ENCODE peak calls at places on chromosomes 1 and 21, in six cellular contexts. C is vagina, P is SK-N-SH, S is HFF-Myc, Y is psoas muscle, H is right atrium auricular region. X is an unnamed sample.

GRCh38 chr1:8017495-8018310 is 8.4 kb downstream of the ERRFI1 start:
- DNase-seq in C (peak; percentile 87), P (no peak), S (no peak), Y (no peak), H (no peak), X (peak; percentile 79)

GRCh38 chr1:12528021-12528852 is 89.8 kb downstream of the DHRS3 start:
- DNase-seq in C (no peak), P (no peak), S (no peak), Y (peak; percentile 86), H (peak; percentile 87), X (peak; percentile 37)

GRCh38 chr1:96374076-96374762 is 347.4 kb upstream of the PTBP2 start:
- DNase-seq in C (no peak), P (no peak), S (no peak), Y (no peak), H (no peak), X (no peak)

GRCh38 chr1:103266036-103266435 is 157.7 kb upstream of the COL11A1 start:
- DNase-seq in C (no peak), P (no peak), S (no peak), Y (no peak), H (no peak), X (no peak)

GRCh38 chr1:89547563-89548485 is 23.2 kb downstream of the LRRC8B start:
- DNase-seq in C (no peak), P (peak; percentile 30), S (no peak), Y (peak; percentile 63), H (no peak), X (peak; percentile 90)

GRCh38 chr1:57782357-57782756 is 358.5 kb upstream of the DAB1 start:
- DNase-seq in C (no peak), P (no peak), S (no peak), Y (no peak), H (no peak), X (no peak)

GRCh38 chr1:92705456-92705855 is 79.5 kb downstream of the EVI5 start:
- DNase-seq in C (no peak), P (no peak), S (no peak), Y (no peak), H (no peak), X (no peak)

GRCh38 chr1:108962681-108963051 is 618 bp downstream of the CLCC1 start:
- DNase-seq in C (no peak), P (no peak), S (no peak), Y (no peak), H (no peak), X (peak; percentile 42)

GRCh38 chr21:46172863-46173528 is 11.3 kb downstream of the SPATC1L start:
- DNase-seq in C (peak; percentile 72), P (no peak), S (no peak), Y (no peak), H (peak; percentile 18), X (no peak)

GRCh38 chr21:26845066-26845749 is at the start of gene ADAMTS1:
- DNase-seq in C (peak; percentile 98), P (peak; percentile 96), S (no peak), Y (peak; percentile 97), H (peak; percentile 97), X (no peak)

GRCh38 chr1:55280731-55281130 is 65.6 kb upstream of the USP24 start:
- DNase-seq in C (no peak), P (no peak), S (peak; percentile 77), Y (no peak), H (no peak), X (no peak)

GRCh38 chr1:55506686-55507577 is 291.8 kb upstream of the USP24 start:
- DNase-seq in C (no peak), P (no peak), S (no peak), Y (no peak), H (no peak), X (peak; percentile 16)

GRCh38 chr1:87902830-87903614 is 574.3 kb downstream of the LMO4 start:
- DNase-seq in C (no peak), P (no peak), S (no peak), Y (no peak), H (no peak), X (no peak)
- TF ChIP-seq CTCF in C (no peak), P (no peak), S (no peak), Y (no peak), H (no peak), X (no peak)

GRCh38 chr1:31931241-31932225 is 6.6 kb downstream of the PTP4A2 start:
- DNase-seq in C (no peak), P (no peak), S (no peak), Y (no peak), H (no peak), X (peak; percentile 89)
- H3K4me3 ChIP-seq in C (no peak overlapping the region), P (no peak overlapping the region), S (no peak overlapping the region), Y (peak overlapping the region; percentile 70), H (no peak overlapping the region), X (peak overlapping the region; percentile 86)

DNA sequence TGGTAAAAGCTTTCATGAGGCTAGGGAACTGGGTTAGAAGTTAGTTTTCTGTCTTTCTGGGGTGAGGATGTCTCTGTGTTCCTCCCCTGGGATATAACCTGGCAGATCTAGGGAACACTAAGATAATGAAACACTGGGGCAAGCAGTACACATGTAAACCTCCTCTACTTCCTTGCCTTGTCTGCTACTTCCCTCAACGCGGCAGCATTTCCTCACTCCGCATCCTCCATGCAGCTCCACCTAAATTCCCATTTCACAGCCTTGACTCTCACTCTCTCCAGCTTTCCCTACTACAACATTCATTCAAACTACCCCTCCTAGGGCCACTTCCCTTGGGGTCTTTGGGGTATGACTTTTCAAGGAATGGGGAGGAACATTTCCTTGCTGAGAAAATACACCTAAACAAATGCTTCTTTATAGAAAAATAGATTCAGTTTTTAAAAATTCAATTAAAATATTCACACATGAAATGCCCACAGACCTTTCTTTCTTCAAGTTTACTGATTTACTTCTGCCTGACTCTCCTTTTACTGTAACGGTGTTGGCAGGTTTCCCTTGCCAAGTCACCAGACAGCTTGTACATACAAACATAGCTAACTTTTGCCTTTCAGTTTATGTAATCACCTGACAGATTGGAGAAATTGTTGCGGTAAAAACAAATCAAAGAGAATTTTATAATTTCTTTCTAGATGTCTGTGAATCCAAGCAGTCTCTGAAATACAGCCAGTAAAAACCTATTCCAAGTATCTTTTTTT is 90.1 kb downstream of the TNFSF18 start:
- DNase-seq in C (no peak), P (no peak), S (no peak), Y (no peak), H (no peak), X (no peak)
- TF ChIP-seq CTCF in C (no peak), P (no peak), S (no peak), Y (no peak), H (no peak), X (no peak)

DNA sequence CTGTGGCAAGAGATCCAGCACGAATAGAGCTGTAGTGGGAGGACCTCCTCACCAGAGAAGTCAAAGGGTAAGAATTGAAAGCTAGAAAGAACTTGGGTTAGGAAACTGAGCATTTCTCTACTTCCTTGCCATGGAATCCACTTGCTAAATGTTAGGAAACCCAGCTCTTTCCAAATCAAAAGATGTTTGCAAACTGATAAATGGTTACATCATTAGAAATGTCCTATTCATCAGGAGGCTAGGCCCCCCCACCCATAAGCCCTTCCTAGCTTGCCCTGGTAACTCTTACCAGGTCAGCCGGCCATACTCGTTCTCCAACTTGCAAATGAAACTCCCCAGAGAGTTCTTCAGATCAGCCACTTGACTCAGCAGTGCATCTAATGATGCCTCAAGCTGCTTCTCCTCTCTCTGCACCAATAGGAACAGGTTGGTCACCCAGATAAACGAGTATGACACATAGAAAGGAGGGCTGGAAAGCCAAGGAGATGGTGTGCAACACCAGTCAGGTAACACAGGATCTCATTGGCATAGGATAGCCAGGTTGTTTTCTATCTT is 1.5 kb downstream of the MED8 start:
- DNase-seq in C (no peak), P (no peak), S (no peak), Y (no peak), H (no peak), X (peak; percentile 92)
- H3K4me3 ChIP-seq in C (peak overlapping the region; percentile 89), P (peak overlapping the region; percentile 83), S (peak overlapping the region; percentile 73), Y (peak overlapping the region; percentile 91), H (no peak overlapping the region), X (peak overlapping the region; percentile 80)

DNA sequence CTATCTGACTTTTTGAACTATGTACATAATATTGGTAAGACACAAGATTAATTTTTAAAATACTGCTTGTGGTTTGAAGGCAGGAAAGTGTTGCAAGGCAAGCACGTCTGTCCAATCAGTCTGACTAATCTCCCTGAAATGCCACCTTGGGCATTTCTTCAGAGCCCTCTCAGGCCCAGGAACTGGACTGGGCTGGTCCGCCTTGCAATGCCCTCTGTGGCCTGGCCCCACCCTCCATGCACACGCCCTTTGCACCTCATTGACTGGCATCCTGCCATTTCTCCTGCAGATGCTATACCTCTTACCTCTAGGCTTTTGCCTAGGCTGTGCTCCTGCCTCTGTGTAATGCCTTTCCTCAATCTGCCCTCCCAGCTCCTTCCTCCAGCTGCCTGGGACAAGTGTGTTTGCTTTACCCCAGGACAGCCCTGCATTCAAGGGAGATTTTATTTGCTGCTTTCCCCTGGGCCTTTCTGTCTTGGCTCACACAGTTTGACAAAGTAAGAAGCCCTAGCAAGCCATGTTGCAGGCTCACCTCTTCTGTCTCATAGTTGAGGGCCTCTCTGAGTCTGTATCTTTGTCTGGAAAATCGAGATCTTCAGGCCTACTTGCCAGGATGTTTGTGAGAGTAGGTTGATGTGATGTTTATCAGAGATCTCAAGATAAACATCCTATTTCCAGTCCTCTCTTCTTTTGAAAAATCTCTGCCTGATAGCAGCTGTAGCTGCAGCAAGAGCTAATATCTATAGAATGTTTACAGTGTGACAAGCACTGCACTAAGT is 149.2 kb upstream of the JUN start:
- DNase-seq in C (peak; percentile 87), P (no peak), S (peak; percentile 30), Y (no peak), H (peak; percentile 56), X (peak; percentile 97)
- TF ChIP-seq CTCF in C (no peak), P (no peak), S (no peak), Y (no peak), H (no peak), X (no peak)

DNA sequence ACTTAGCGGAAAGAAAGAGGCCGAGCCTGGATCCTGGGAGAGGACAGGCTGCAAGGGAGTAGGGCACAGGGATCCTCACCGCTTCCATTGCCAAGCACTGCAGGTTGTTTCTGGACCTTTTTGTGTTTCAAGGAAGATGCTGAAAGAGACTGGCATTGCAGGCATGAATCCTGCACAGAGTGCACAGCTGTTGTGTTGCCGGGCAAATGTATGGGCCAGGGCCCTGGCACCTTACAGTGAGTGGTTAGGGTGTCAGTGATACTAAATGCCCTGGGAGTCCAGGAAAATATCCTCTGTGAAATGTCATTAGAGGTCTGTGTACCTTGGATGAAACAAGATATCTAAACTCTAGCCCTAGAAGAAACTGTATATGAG is 145.5 kb upstream of the FGGY start:
- DNase-seq in C (no peak), P (no peak), S (no peak), Y (no peak), H (no peak), X (no peak)
- H3K4me3 ChIP-seq in C (no peak overlapping the region), P (peak overlapping the region; percentile 10), S (no peak overlapping the region), Y (peak overlapping the region; percentile 50), H (no peak overlapping the region), X (peak overlapping the region; percentile 48)

DNA sequence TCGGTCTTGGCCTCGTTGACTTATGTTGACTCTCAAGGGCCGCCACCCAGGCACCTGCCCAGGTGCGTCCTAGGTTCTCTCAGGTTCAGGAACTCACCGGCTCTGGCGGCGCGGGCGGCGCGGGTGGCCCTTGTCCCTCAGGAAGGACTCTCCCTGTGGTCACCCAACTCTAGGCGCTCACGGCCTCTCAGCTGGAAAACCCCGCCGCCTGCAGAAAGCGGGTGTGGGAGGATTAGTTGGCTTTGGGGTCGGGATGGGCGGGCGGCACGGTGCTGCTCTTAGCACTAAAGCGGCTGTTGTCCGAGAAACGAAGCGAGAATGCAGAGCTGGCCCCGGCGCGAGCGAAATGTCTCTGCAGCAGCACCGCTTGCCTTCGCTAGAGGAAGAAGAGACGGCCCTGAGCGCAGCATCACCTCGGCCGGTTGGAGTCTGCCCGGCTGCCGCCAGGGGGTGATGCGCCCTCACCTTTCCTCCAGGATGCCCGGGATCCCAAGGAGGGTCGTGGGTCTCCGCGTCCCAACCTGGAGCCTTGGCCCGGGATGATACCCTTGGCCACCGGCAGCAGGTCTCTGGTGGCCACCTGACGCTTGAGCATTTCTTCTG is 8.1 kb upstream of the TADA1 start:
- DNase-seq in C (no peak), P (peak; percentile 62), S (no peak), Y (peak; percentile 64), H (no peak), X (no peak)
- TF ChIP-seq CTCF in C (peak; percentile 39), P (peak; percentile 45), S (peak; percentile 65), Y (peak; percentile 53), H (peak; percentile 84), X (no peak)